ENCODE peak calls at places on chromosomes 11 and 22, in ten cellular contexts. One of them, this sample, is unnamed.

GRCh38 chr11:15716550-15716949 is 601.8 kb downstream of the INSC start:
- DNase-seq in transverse colon: no peak
- DNase-seq in upper lobe of left lung: no peak
- DNase-seq in A549: no peak
- DNase-seq in K562: no peak
- DNase-seq in stomach: no peak
- DNase-seq in suprapubic skin: no peak
- DNase-seq in sigmoid colon: no peak
- DNase-seq in ovary: no peak
- DNase-seq in H1: no peak
- DNase-seq in this sample: no peak

GRCh38 chr11:119496453-119496852 is 73.5 kb upstream of the THY1 start:
- DNase-seq in transverse colon: no peak
- DNase-seq in ovary: no peak
- DNase-seq in suprapubic skin: no peak
- DNase-seq in K562: no peak
- DNase-seq in stomach: no peak
- DNase-seq in A549: no peak
- DNase-seq in sigmoid colon: no peak
- DNase-seq in upper lobe of left lung: no peak
- DNase-seq in H1: no peak
- DNase-seq in this sample: no peak

GRCh38 chr22:36213596-36213995 is 12.0 kb upstream of the APOL4 start:
- DNase-seq in upper lobe of left lung: peak; percentile 51
- DNase-seq in transverse colon: no peak
- DNase-seq in ovary: no peak
- DNase-seq in K562: no peak
- DNase-seq in A549: no peak
- DNase-seq in stomach: no peak
- DNase-seq in sigmoid colon: no peak
- DNase-seq in suprapubic skin: no peak
- DNase-seq in H1: no peak
- DNase-seq in this sample: no peak

GRCh38 chr22:43228330-43228729 is 41.4 kb upstream of the TTLL12 start:
- DNase-seq in ovary: no peak
- DNase-seq in transverse colon: peak; percentile 24
- DNase-seq in suprapubic skin: no peak
- DNase-seq in stomach: peak; percentile 43
- DNase-seq in upper lobe of left lung: no peak
- DNase-seq in H1: peak; percentile 91
- DNase-seq in sigmoid colon: no peak
- DNase-seq in K562: peak; percentile 59
- DNase-seq in A549: peak; percentile 53
- DNase-seq in this sample: no peak

GRCh38 chr22:49630448-49630946 is 197.2 kb downstream of the BRD1 start:
- DNase-seq in ovary: no peak
- DNase-seq in transverse colon: no peak
- DNase-seq in K562: no peak
- DNase-seq in A549: no peak
- DNase-seq in sigmoid colon: no peak
- DNase-seq in upper lobe of left lung: no peak
- DNase-seq in stomach: no peak
- DNase-seq in H1: no peak
- DNase-seq in suprapubic skin: no peak
- DNase-seq in this sample: no peak

GRCh38 chr11:70699294-70700221 is 301.2 kb downstream of the CTTN start:
- DNase-seq in suprapubic skin: no peak
- DNase-seq in stomach: no peak
- DNase-seq in K562: peak; percentile 34
- DNase-seq in H1: no peak
- DNase-seq in ovary: no peak
- DNase-seq in upper lobe of left lung: no peak
- DNase-seq in A549: no peak
- DNase-seq in transverse colon: no peak
- DNase-seq in sigmoid colon: no peak
- DNase-seq in this sample: no peak

GRCh38 chr22:41966607-41967240 is 2.5 kb upstream of the SEPTIN3 start:
- DNase-seq in upper lobe of left lung: peak; percentile 48
- DNase-seq in A549: peak; percentile 78
- DNase-seq in stomach: peak; percentile 38
- DNase-seq in sigmoid colon: no peak
- DNase-seq in K562: peak; percentile 31
- DNase-seq in ovary: no peak
- DNase-seq in H1: peak; percentile 62
- DNase-seq in suprapubic skin: no peak
- DNase-seq in transverse colon: peak; percentile 41
- DNase-seq in this sample: peak; percentile 26

GRCh38 chr22:43428005-43428485 is 16.2 kb downstream of the MPPED1 start:
- DNase-seq in K562: no peak
- DNase-seq in suprapubic skin: no peak
- DNase-seq in ovary: no peak
- DNase-seq in H1: no peak
- DNase-seq in A549: no peak
- DNase-seq in sigmoid colon: no peak
- DNase-seq in stomach: no peak
- DNase-seq in transverse colon: no peak
- DNase-seq in upper lobe of left lung: no peak
- DNase-seq in this sample: no peak

GRCh38 chr22:38454361-38455062 is 487 bp downstream of the KCNJ4 start:
- DNase-seq in A549: no peak
- DNase-seq in H1: no peak
- DNase-seq in K562: peak; percentile 57
- DNase-seq in ovary: no peak
- DNase-seq in stomach: no peak
- DNase-seq in suprapubic skin: no peak
- DNase-seq in sigmoid colon: no peak
- DNase-seq in upper lobe of left lung: no peak
- DNase-seq in transverse colon: no peak
- DNase-seq in this sample: no peak

GRCh38 chr11:112182867-112183266 is 7.6 kb downstream of the BCO2 start:
- DNase-seq in stomach: no peak
- DNase-seq in sigmoid colon: no peak
- DNase-seq in suprapubic skin: no peak
- DNase-seq in upper lobe of left lung: no peak
- DNase-seq in transverse colon: no peak
- DNase-seq in ovary: no peak
- DNase-seq in K562: no peak
- DNase-seq in H1: no peak
- DNase-seq in A549: no peak
- DNase-seq in this sample: no peak

GRCh38 chr22:30821863-30822215 is 127.2 kb downstream of the OSBP2 start:
- DNase-seq in H1: no peak
- DNase-seq in transverse colon: no peak
- DNase-seq in suprapubic skin: no peak
- DNase-seq in upper lobe of left lung: no peak
- DNase-seq in sigmoid colon: no peak
- DNase-seq in ovary: no peak
- DNase-seq in A549: no peak
- DNase-seq in stomach: no peak
- DNase-seq in K562: no peak
- DNase-seq in this sample: no peak

GRCh38 chr11:110463153-110463552 is 33.4 kb downstream of the FDX1 start:
- DNase-seq in stomach: peak; percentile 49
- DNase-seq in H1: peak; percentile 65
- DNase-seq in upper lobe of left lung: peak; percentile 35
- DNase-seq in ovary: no peak
- DNase-seq in transverse colon: peak; percentile 46
- DNase-seq in sigmoid colon: no peak
- DNase-seq in K562: no peak
- DNase-seq in A549: peak; percentile 41
- DNase-seq in suprapubic skin: no peak
- DNase-seq in this sample: peak; percentile 55

GRCh38 chr11:64644348-64645242 is 53.6 kb downstream of the SLC22A12 start:
- DNase-seq in upper lobe of left lung: no peak
- DNase-seq in A549: no peak
- DNase-seq in K562: peak; percentile 35
- DNase-seq in ovary: no peak
- DNase-seq in H1: peak; percentile 67
- DNase-seq in transverse colon: no peak
- DNase-seq in stomach: no peak
- DNase-seq in suprapubic skin: no peak
- DNase-seq in sigmoid colon: no peak
- DNase-seq in this sample: no peak

GRCh38 chr11:33177676-33178336 is 16.5 kb upstream of the CSTF3 start:
- DNase-seq in transverse colon: no peak
- DNase-seq in upper lobe of left lung: no peak
- DNase-seq in ovary: no peak
- DNase-seq in stomach: no peak
- DNase-seq in A549: no peak
- DNase-seq in H1: no peak
- DNase-seq in suprapubic skin: no peak
- DNase-seq in sigmoid colon: no peak
- DNase-seq in K562: no peak
- DNase-seq in this sample: no peak
- H3K9me3 ChIP-seq in transverse colon: no peaks in the 10 kb centered on the region
- H3K9me3 ChIP-seq in upper lobe of left lung: no peaks in the 10 kb centered on the region
- H3K9me3 ChIP-seq in ovary: no peaks in the 10 kb centered on the region
- H3K9me3 ChIP-seq in stomach: no peaks in the 10 kb centered on the region
- H3K9me3 ChIP-seq in A549: no peaks in the 10 kb centered on the region
- H3K9me3 ChIP-seq in H1: no peaks in the 10 kb centered on the region
- H3K9me3 ChIP-seq in suprapubic skin: no peaks in the 10 kb centered on the region
- H3K9me3 ChIP-seq in sigmoid colon: no peaks in the 10 kb centered on the region
- H3K9me3 ChIP-seq in K562: no peaks in the 10 kb centered on the region
- H3K9me3 ChIP-seq in this sample: no peaks in the 10 kb centered on the region

GRCh38 chr22:46576556-46577351 is 39.3 kb upstream of the CELSR1 start:
- DNase-seq in upper lobe of left lung: peak; percentile 57
- DNase-seq in sigmoid colon: peak; percentile 71
- DNase-seq in A549: no peak
- DNase-seq in H1: no peak
- DNase-seq in ovary: peak; percentile 63
- DNase-seq in transverse colon: peak; percentile 66
- DNase-seq in K562: peak; percentile 90
- DNase-seq in suprapubic skin: peak; percentile 75
- DNase-seq in stomach: peak; percentile 68
- DNase-seq in this sample: no peak
- TF ChIP-seq EP300 in upper lobe of left lung: no peak
- TF ChIP-seq EP300 in sigmoid colon: no peak
- TF ChIP-seq EP300 in A549: no peak
- TF ChIP-seq EP300 in H1: no peak
- TF ChIP-seq EP300 in ovary: no peak
- TF ChIP-seq EP300 in transverse colon: no peak
- TF ChIP-seq EP300 in K562: no peak
- TF ChIP-seq EP300 in suprapubic skin: no peak
- TF ChIP-seq EP300 in stomach: no peak
- TF ChIP-seq EP300 in this sample: no peak

GRCh38 chr11:62712861-62713260 is 5.4 kb downstream of the GNG3 start:
- DNase-seq in upper lobe of left lung: no peak
- DNase-seq in stomach: no peak
- DNase-seq in transverse colon: no peak
- DNase-seq in ovary: no peak
- DNase-seq in A549: no peak
- DNase-seq in sigmoid colon: no peak
- DNase-seq in K562: no peak
- DNase-seq in H1: no peak
- DNase-seq in suprapubic skin: no peak
- DNase-seq in this sample: no peak
- H3K27ac ChIP-seq in upper lobe of left lung: peak overlapping the region; percentile 30
- H3K27ac ChIP-seq in stomach: peak overlapping the region; percentile 63
- H3K27ac ChIP-seq in transverse colon: peak overlapping the region; percentile 62
- H3K27ac ChIP-seq in ovary: no peak overlapping the region
- H3K27ac ChIP-seq in A549: peak overlapping the region; percentile 80
- H3K27ac ChIP-seq in sigmoid colon: no peak overlapping the region
- H3K27ac ChIP-seq in K562: peak overlapping the region; percentile 39
- H3K27ac ChIP-seq in H1: no peak overlapping the region
- H3K27ac ChIP-seq in suprapubic skin: no peak overlapping the region
- H3K27ac ChIP-seq in this sample: no peak overlapping the region

GRCh38 chr22:47237890-47238480 is 475.5 kb downstream of the TBC1D22A start:
- DNase-seq in K562: no peak
- DNase-seq in ovary: no peak
- DNase-seq in upper lobe of left lung: no peak
- DNase-seq in sigmoid colon: no peak
- DNase-seq in H1: no peak
- DNase-seq in suprapubic skin: no peak
- DNase-seq in stomach: no peak
- DNase-seq in A549: no peak
- DNase-seq in transverse colon: no peak
- DNase-seq in this sample: no peak

GRCh38 chr22:47245286-47245685 is 482.8 kb downstream of the TBC1D22A start:
- DNase-seq in K562: no peak
- DNase-seq in sigmoid colon: no peak
- DNase-seq in H1: no peak
- DNase-seq in suprapubic skin: no peak
- DNase-seq in A549: no peak
- DNase-seq in ovary: no peak
- DNase-seq in stomach: no peak
- DNase-seq in upper lobe of left lung: no peak
- DNase-seq in transverse colon: no peak
- DNase-seq in this sample: no peak

GRCh38 chr22:47236718-47237117 is 474.3 kb downstream of the TBC1D22A start:
- DNase-seq in K562: no peak
- DNase-seq in sigmoid colon: no peak
- DNase-seq in A549: no peak
- DNase-seq in stomach: no peak
- DNase-seq in H1: no peak
- DNase-seq in ovary: no peak
- DNase-seq in suprapubic skin: no peak
- DNase-seq in upper lobe of left lung: no peak
- DNase-seq in transverse colon: no peak
- DNase-seq in this sample: no peak

GRCh38 chr22:47238886-47239860 is 476.7 kb downstream of the TBC1D22A start:
- DNase-seq in upper lobe of left lung: no peak
- DNase-seq in K562: no peak
- DNase-seq in H1: no peak
- DNase-seq in ovary: no peak
- DNase-seq in transverse colon: no peak
- DNase-seq in A549: no peak
- DNase-seq in suprapubic skin: no peak
- DNase-seq in sigmoid colon: no peak
- DNase-seq in stomach: no peak
- DNase-seq in this sample: no peak

GRCh38 chr22:47240116-47240515 is 477.7 kb downstream of the TBC1D22A start:
- DNase-seq in suprapubic skin: no peak
- DNase-seq in sigmoid colon: no peak
- DNase-seq in K562: no peak
- DNase-seq in stomach: no peak
- DNase-seq in H1: no peak
- DNase-seq in A549: no peak
- DNase-seq in transverse colon: no peak
- DNase-seq in upper lobe of left lung: no peak
- DNase-seq in ovary: no peak
- DNase-seq in this sample: no peak
- H3K9me3 ChIP-seq in suprapubic skin: peaks cover 8% of the 10 kb centered on the region
- H3K9me3 ChIP-seq in sigmoid colon: no peaks in the 10 kb centered on the region
- H3K9me3 ChIP-seq in K562: no peaks in the 10 kb centered on the region
- H3K9me3 ChIP-seq in stomach: peaks cover 13% of the 10 kb centered on the region
- H3K9me3 ChIP-seq in H1: peaks cover 70% of the 10 kb centered on the region
- H3K9me3 ChIP-seq in A549: peaks cover 6% of the 10 kb centered on the region
- H3K9me3 ChIP-seq in transverse colon: no peaks in the 10 kb centered on the region
- H3K9me3 ChIP-seq in upper lobe of left lung: no peaks in the 10 kb centered on the region
- H3K9me3 ChIP-seq in ovary: no peaks in the 10 kb centered on the region
- H3K9me3 ChIP-seq in this sample: no peaks in the 10 kb centered on the region

This sample was measured in tibial nerve.